ENCODE peak calls at places on chromosomes 5 and 9, in ten cellular contexts. B is RWPE2; G is stimulated activated CD8-positive, alpha-beta memory T cell treated with anti-CD3 and anti-CD28 coated beads, Interleukin-4, amount 100 ng/mL, for 48 hours; Z is stimulated activated CD4-positive, alpha-beta T cell treated with anti-CD3 and anti-CD28 coated beads, Interleukin-2, amount 100 ng/mL, for 48 hours; D is NCI-H1417; T is effector CD4-positive, alpha-beta T cell; R is AG10803; Q is AG04449; S is MV-4-11; I is stimulated activated naive B cell treated with anti-CD40 and anti-IgM and Interleukin-4, amounts not matched to agents 10 μg/mL and 1 μg/mL and 100 μg/mL, for 72 hours. O is an unnamed sample.

GRCh38 chr5:34570721-34571379 is 85.3 kb upstream of the RAI14 start:
- DNase-seq in B (no peak), Z (no peak), I (no peak), G (no peak), D (no peak), T (no peak), Q (peak), R (peak), S (no peak), O (no peak)

GRCh38 chr9:91156451-91157234 is 205.1 kb downstream of the AUH start:
- DNase-seq in Z (no peak), R (peak), S (no peak), T (no peak), Q (no peak), D (no peak), B (no peak), G (peak), I (no peak), O (no peak)

GRCh38 chr9:128316421-128316820 is 5.8 kb downstream of the TRUB2 start:
- DNase-seq in S (no peak), B (no peak), T (no peak), D (no peak), Z (no peak), G (no peak), Q (no peak), R (no peak), I (no peak), O (no peak)

GRCh38 chr5:5798041-5798827 is 375.8 kb downstream of the ICE1 start:
- DNase-seq in R (no peak), I (no peak), Q (no peak), G (no peak), D (no peak), Z (no peak), T (no peak), B (no peak), S (no peak), O (no peak)

GRCh38 chr9:134054891-134055811 is 12.7 kb downstream of the BRD3 start:
- DNase-seq in Q (no peak), G (no peak), T (no peak), I (no peak), Z (no peak), R (no peak), S (no peak), B (peak), D (no peak), O (no peak)

GRCh38 chr5:177427919-177428573 is 1.6 kb downstream of the GRK6 start:
- DNase-seq in S (no peak), I (no peak), T (no peak), Q (no peak), R (no peak), Z (no peak), D (no peak), B (no peak), G (peak), O (peak)

GRCh38 chr9:76158713-76159112 is 235.5 kb downstream of the RFK start:
- DNase-seq in I (no peak), Z (no peak), R (no peak), T (no peak), G (no peak), B (no peak), S (no peak), Q (no peak), D (no peak), O (no peak)

GRCh38 chr5:80068775-80069174 is 33.6 kb downstream of the THBS4 start:
- DNase-seq in T (no peak), S (no peak), B (no peak), Z (no peak), I (no peak), Q (no peak), D (no peak), G (no peak), R (no peak), O (no peak)

GRCh38 chr9:8723195-8723594 is 923.6 kb upstream of the DMAC1 start:
- DNase-seq in I (no peak), S (no peak), R (no peak), Q (no peak), Z (no peak), D (no peak), T (no peak), B (no peak), G (no peak), O (no peak)

GRCh38 chr5:14959443-14960119 is 88.0 kb upstream of the ANKH start:
- DNase-seq in R (no peak), Z (no peak), Q (no peak), D (no peak), T (no peak), S (no peak), G (no peak), B (peak), I (no peak), O (no peak)

GRCh38 chr5:40446910-40447309 is 232.8 kb upstream of the PTGER4 start:
- DNase-seq in I (no peak), R (peak), B (peak), G (no peak), S (peak), Q (no peak), Z (no peak), D (no peak), T (no peak), O (no peak)

GRCh38 chr5:113524927-113525326 is 11.4 kb downstream of the YTHDC2 start:
- DNase-seq in Q (no peak), S (peak), Z (no peak), R (peak), T (no peak), G (no peak), B (no peak), D (no peak), I (no peak), O (peak)

GRCh38 chr5:77305921-77306320 is 95.4 kb downstream of the PDE8B start:
- DNase-seq in T (no peak), G (no peak), D (no peak), I (no peak), Q (peak), Z (no peak), S (no peak), R (peak), B (no peak), O (no peak)

GRCh38 chr5:151953833-151954232 is 29.2 kb upstream of the GLRA1 start:
- DNase-seq in S (no peak), D (no peak), Q (no peak), I (no peak), B (no peak), G (no peak), Z (no peak), T (no peak), R (no peak), O (no peak)

GRCh38 chr9:109329274-109330258 is 8.7 kb upstream of the EPB41L4B start:
- DNase-seq in B (peak), D (peak), Z (no peak), S (no peak), T (no peak), Q (no peak), R (peak), G (no peak), I (no peak), O (no peak)

GRCh38 chr5:180116077-180116375 is 44.5 kb upstream of the RNF130 start:
- DNase-seq in Q (no peak), D (no peak), I (no peak), S (no peak), R (no peak), B (no peak), Z (no peak), G (no peak), T (no peak), O (no peak)

GRCh38 chr5:130002876-130003275 is 98.6 kb downstream of the CHSY3 start:
- DNase-seq in B (no peak), T (no peak), Z (no peak), D (no peak), G (no peak), Q (no peak), I (no peak), R (no peak), S (no peak), O (no peak)

GRCh38 chr9:131669234-131670172 is 70.4 kb downstream of the RAPGEF1 start:
- DNase-seq in T (no peak), Q (no peak), Z (no peak), G (peak), B (no peak), R (no peak), S (no peak), D (no peak), I (no peak), O (no peak)

GRCh38 chr5:104540448-104540847 is 977.9 kb upstream of the NUDT12 start:
- DNase-seq in R (no peak), B (no peak), S (no peak), Q (no peak), G (no peak), I (no peak), D (no peak), T (no peak), Z (no peak), O (no peak)

GRCh38 chr5:179700401-179700918 is 1.7 kb downstream of the CANX start:
- DNase-seq in S (peak), I (no peak), T (no peak), D (no peak), Z (no peak), B (no peak), Q (no peak), G (no peak), R (no peak), O (peak)

GRCh38 chr5:11139471-11139870 is 378.4 kb upstream of the DAP start:
- DNase-seq in R (no peak), B (no peak), G (no peak), T (no peak), Z (no peak), S (no peak), D (no peak), I (no peak), Q (no peak), O (no peak)

GRCh38 chr9:124684140-124684539 is 87.0 kb downstream of the NR6A1 start:
- DNase-seq in G (no peak), I (no peak), Z (no peak), B (no peak), T (no peak), R (no peak), Q (no peak), D (no peak), S (no peak), O (no peak)

GRCh38 chr5:127685662-127686061 is 17.5 kb upstream of the CCDC192 start:
- DNase-seq in T (no peak), Q (no peak), S (no peak), D (no peak), G (no peak), B (no peak), R (no peak), I (no peak), Z (no peak), O (no peak)

GRCh38 chr5:33641722-33642505 is 201.1 kb downstream of the TARS1 start:
- DNase-seq in G (no peak), B (no peak), Z (no peak), T (no peak), I (no peak), Q (peak), D (no peak), R (peak), S (no peak), O (no peak)

GRCh38 chr5:76455531-76456132 is 52.5 kb downstream of the IQGAP2 start:
- DNase-seq in S (no peak), Z (no peak), B (no peak), D (no peak), T (no peak), R (no peak), I (no peak), G (no peak), Q (no peak), O (no peak)

GRCh38 chr5:55324815-55325418 is 17.1 kb downstream of the MTREX start:
- DNase-seq in R (peak), S (peak), G (no peak), D (peak), I (no peak), Z (no peak), B (no peak), Q (no peak), T (no peak), O (peak)

GRCh38 chr5:37767961-37768360 is 71.9 kb downstream of the GDNF start:
- DNase-seq in Z (no peak), B (no peak), G (no peak), I (no peak), Q (no peak), T (no peak), R (no peak), S (no peak), D (no peak), O (no peak)

O was measured in AML-193.